ENCODE peak calls at places on chromosomes 6 and 20, in four cellular contexts. I is endodermal cell, O is heart left ventricle, W is breast epithelium. K is an unnamed sample.
A peak's percentile ranks its signal among the peaks of the same experiment; 100 is the strongest.

GRCh38 chr20:23023621-23024187 is 11.4 kb upstream of the SSTR4 start:
- DNase-seq in I (peak; percentile 71), O (no peak), W (no peak), K (no peak)

GRCh38 chr6:1079525-1079924 is 232.4 kb upstream of the FOXQ1 start:
- DNase-seq in W (no peak), I (no peak), O (no peak), K (no peak)

GRCh38 chr6:135910943-135911618 is 59.6 kb downstream of the PDE7B start:
- DNase-seq in W (no peak), O (no peak), I (no peak), K (no peak)

GRCh38 chr20:43844778-43845614 is 69.7 kb upstream of the TOX2 start:
- DNase-seq in W (no peak), O (no peak), I (no peak), K (no peak)

GRCh38 chr6:19035454-19035853 is 648.3 kb downstream of the RNF144B start:
- DNase-seq in W (no peak), O (no peak), I (no peak), K (no peak)

GRCh38 chr20:12159266-12159665 is 241.6 kb downstream of the BTBD3 start:
- DNase-seq in W (no peak), O (no peak), I (no peak), K (no peak)

GRCh38 chr6:105226598-105227291 is 46.9 kb upstream of the POPDC3 start:
- DNase-seq in I (no peak), W (no peak), O (no peak), K (no peak)

GRCh38 chr6:33714385-33715040 is 3.0 kb upstream of the UQCC2 start:
- DNase-seq in I (no peak), O (no peak), W (no peak), K (no peak)

GRCh38 chr6:138291036-138291848 is 73.0 kb upstream of the PBOV1 start:
- DNase-seq in W (no peak), I (peak; percentile 69), O (no peak), K (no peak)

GRCh38 chr6:156776470-156776840 is 723 bp upstream of the ARID1B start:
- DNase-seq in O (no peak), W (no peak), I (no peak), K (no peak)

GRCh38 chr6:18115356-18115755 is 7.1 kb downstream of the NHLRC1 start:
- DNase-seq in W (no peak), O (no peak), I (no peak), K (no peak)

GRCh38 chr20:51978081-51978501 is 175.8 kb upstream of the SALL4 start:
- DNase-seq in I (no peak), O (no peak), W (no peak), K (no peak)

GRCh38 chr20:9144643-9145042 is 75.8 kb downstream of the PLCB4 start:
- DNase-seq in W (no peak), I (no peak), O (no peak), K (no peak)

GRCh38 chr20:33531047-33531877 is 41.4 kb downstream of the CBFA2T2 start:
- DNase-seq in O (no peak), W (no peak), I (no peak), K (no peak)

GRCh38 chr20:56715902-56716519 is 86.9 kb downstream of the TFAP2C start:
- DNase-seq in I (no peak), O (no peak), W (no peak), K (no peak)

GRCh38 chr20:36548006-36548315 is 6.6 kb downstream of the MYL9 start:
- DNase-seq in O (no peak), I (peak; percentile 92), W (no peak), K (no peak)

GRCh38 chr6:15876406-15876805 is 213.6 kb upstream of the DTNBP1 start:
- DNase-seq in W (no peak), O (no peak), I (no peak), K (no peak)

GRCh38 chr6:145086197-145086596 is 649.1 kb downstream of the EPM2A start:
- DNase-seq in O (no peak), W (no peak), I (peak; percentile 65), K (no peak)

GRCh38 chr20:31934968-31935764 is 16.7 kb downstream of the PDRG1 start:
- DNase-seq in W (no peak), O (no peak), I (peak; percentile 80), K (no peak)

GRCh38 chr6:98835149-98836024 is 1.0 kb downstream of the POU3F2 start:
- DNase-seq in W (no peak), O (peak; percentile 61), I (peak; percentile 81), K (no peak)

GRCh38 chr6:100479180-100480035 is 14.7 kb upstream of the SIM1 start:
- DNase-seq in I (no peak), O (no peak), W (no peak), K (no peak)

GRCh38 chr6:8821921-8822512 is 386.7 kb upstream of the SLC35B3 start:
- DNase-seq in W (no peak), I (no peak), O (no peak), K (no peak)

GRCh38 chr20:36677422-36677771 is 31.4 kb upstream of the SLA2 start:
- DNase-seq in I (no peak), O (no peak), W (no peak), K (no peak)

GRCh38 chr20:24737212-24737850 is 211.7 kb upstream of the CST7 start:
- DNase-seq in I (peak; percentile 69), W (no peak), O (no peak), K (no peak)

GRCh38 chr6:147507162-147508072 is 1.1 kb upstream of the SAMD5 start:
- DNase-seq in I (peak; percentile 74), W (no peak), O (no peak), K (no peak)

GRCh38 chr20:31581391-31581790 is 23.7 kb upstream of the ID1 start:
- DNase-seq in W (no peak), I (peak; percentile 81), O (no peak), K (no peak)

GRCh38 chr6:109456710-109457595 is 1.4 kb upstream of the MICAL1 start:
- DNase-seq in I (no peak), O (no peak), W (no peak), K (no peak)

GRCh38 chr6:160972111-160972510 is 19.5 kb upstream of the MAP3K4 start:
- DNase-seq in I (no peak), O (no peak), W (no peak), K (no peak)

GRCh38 chr6:160975111-160975510 is 16.5 kb upstream of the MAP3K4 start:
- DNase-seq in W (no peak), O (no peak), I (no peak), K (no peak)

GRCh38 chr6:160973311-160973710 is 18.3 kb upstream of the MAP3K4 start:
- DNase-seq in O (peak; percentile 74), I (peak; percentile 74), W (no peak), K (no peak)

GRCh38 chr6:160973856-160974255 is 17.7 kb upstream of the MAP3K4 start:
- DNase-seq in W (no peak), O (no peak), I (no peak), K (no peak)

GRCh38 chr6:160974304-160974771 is 17.2 kb upstream of the MAP3K4 start:
- DNase-seq in I (no peak), W (no peak), O (peak; percentile 61), K (no peak)
- H3K27ac ChIP-seq in I (no peak overlapping the region), W (peak overlapping the region; percentile 52), O (peak overlapping the region; percentile 81), K (no peak overlapping the region)

DNA sequence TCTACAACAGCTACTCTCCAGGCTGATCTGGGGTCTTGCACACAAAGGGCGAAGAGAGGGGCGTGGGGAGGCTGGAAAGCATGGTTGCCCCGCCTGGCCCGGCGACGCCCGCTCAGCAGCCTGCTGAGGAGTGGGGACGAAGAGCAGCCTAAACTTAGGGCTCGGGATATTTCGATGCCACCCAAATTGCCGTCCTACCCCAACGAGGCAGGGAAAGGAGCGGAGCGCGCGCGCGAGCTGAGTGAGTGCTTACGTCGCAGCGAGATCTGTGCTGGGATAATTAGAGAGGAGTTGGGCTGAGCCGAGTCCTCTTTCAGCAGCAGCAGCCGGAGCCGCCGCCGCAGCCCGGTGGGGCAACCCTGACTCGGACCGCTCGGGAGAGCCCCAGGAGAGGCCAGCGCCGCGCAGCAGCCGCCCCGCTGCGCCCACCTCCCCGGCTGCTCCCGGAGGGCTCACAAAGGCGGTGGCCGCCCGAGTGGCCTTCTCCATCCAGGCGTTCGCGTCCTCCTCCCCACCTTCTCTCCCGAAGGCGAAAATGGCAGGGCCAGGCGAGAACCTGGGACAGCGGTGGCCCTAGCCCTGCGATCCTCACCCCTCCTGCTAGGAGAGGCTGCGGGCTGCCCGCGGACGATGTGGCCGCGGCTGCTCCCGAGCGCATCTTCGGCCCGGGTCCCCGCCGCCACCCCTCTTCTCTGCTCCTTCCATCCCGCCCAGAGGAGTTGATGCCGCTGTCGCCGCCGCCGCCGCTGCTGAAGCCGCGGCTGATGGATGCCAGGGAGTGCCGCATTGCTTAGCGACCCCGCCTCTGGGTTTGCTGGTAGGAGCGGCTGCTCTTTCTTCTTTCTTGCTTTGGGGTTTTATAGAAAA is at the start of gene CLVS2:
- DNase-seq in W (no peak), I (peak; percentile 88), O (peak; percentile 63), K (no peak)
- H3K4me3 ChIP-seq in W (peak within 1 kb of the TSS; percentile 41), I (peak within 1 kb of the TSS; percentile 88), O (peak within 1 kb of the TSS; percentile 5), K (peak within 1 kb of the TSS; percentile 64)

GRCh38 chr6:4018194-4019111 is 60.5 kb downstream of the FAM217A start:
- DNase-seq in O (peak; percentile 97), I (peak; percentile 98), W (peak; percentile 95), K (peak; percentile 81)
- TF ChIP-seq CTCF in O (peak; percentile 34), I (peak; percentile 64), W (peak; percentile 39), K (peak; percentile 44)

DNA sequence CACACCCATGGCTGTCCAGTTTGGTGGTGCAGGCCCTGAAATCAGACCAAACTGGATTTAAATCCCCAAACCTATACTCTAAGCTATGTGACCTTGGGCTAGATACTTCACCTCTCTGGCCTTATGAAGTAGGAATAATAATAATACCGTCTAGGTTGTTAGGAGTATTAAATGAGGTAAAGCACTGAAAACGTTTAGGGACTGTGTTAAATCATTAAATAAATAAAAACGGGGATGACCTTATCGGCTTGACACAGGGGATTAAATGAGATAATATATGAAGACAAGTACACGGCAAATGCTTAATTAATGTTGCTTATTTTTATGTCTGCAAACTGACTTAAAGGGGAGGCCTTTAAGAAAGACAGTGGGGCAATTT is 672 bp upstream of the STK4 start:
- DNase-seq in I (no peak), W (no peak), O (no peak), K (no peak)
- H3K27ac ChIP-seq in I (no peak overlapping the region), W (peak overlapping the region; percentile 89), O (peak overlapping the region; percentile 71), K (peak overlapping the region; percentile 79)

GRCh38 chr6:167993831-167994230 is 3.6 kb upstream of the KIF25 start:
- DNase-seq in O (no peak), W (no peak), I (no peak), K (no peak)
- H3K4me3 ChIP-seq in O (no peak overlapping the region), W (no peak overlapping the region), I (no peak overlapping the region), K (no peak overlapping the region)

DNA sequence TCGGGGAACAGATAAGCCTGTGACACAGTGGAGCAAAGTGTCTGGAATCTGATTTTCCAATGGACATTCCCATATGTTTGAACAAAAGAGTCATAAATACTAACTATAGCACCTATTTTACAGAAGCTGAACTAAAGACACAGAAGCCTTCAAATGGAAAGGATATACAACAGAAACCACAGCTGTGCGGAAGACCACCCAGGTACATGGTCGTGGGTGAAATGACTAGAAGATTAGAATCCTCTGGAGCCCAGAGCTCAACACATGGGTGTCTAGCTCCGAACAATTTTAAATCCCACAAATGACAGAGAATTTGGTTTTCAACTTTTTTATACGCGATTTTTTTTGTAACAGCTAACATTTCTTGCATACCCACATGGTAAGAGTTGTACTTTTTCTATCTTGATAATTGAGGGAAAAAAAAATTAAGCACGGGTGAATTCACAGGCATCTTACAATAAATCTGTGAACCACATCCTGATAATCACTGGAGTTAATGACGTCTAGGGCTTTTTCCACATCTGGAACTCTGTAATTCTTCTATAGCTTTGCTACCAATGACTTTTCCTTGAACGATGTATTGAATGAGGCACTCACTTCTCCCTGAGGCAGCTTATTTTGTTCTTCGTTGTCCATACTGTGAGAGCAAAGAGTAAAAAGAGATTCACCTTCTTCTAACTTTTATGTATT is 271.1 kb upstream of the AGPAT4 start:
- DNase-seq in W (no peak), O (no peak), I (no peak), K (no peak)
- TF ChIP-seq CTCF in W (no peak), O (no peak), I (no peak), K (no peak)